ENCODE peak calls at places on chromosomes 1 and 21, in five cellular contexts. B is K562, L is IMR-90, K is SK-N-SH, F is HepG2. V is an unnamed sample.

GRCh38 chr1:63134501-63135173 is 187.7 kb upstream of the FOXD3 start:
- DNase-seq in B (no peak), L (no peak), K (no peak), F (peak; percentile 9), V (no peak)

GRCh38 chr1:73401666-73402065 is 796.3 kb downstream of the LRRIQ3 start:
- DNase-seq in B (no peak), L (peak; percentile 0), K (no peak), F (no peak), V (no peak)

GRCh38 chr21:46108827-46109226 is 10.9 kb downstream of the COL6A2 start:
- DNase-seq in B (no peak), L (no peak), K (no peak), F (no peak), V (no peak)

GRCh38 chr1:245512980-245513578 is 358.3 kb downstream of the KIF26B start:
- DNase-seq in B (peak; percentile 55), L (no peak), K (peak; percentile 78), F (no peak), V (no peak)

GRCh38 chr1:112706505-112707216 is at the start of gene RHOC:
- DNase-seq in B (peak; percentile 94), L (peak; percentile 56), K (peak; percentile 95), F (no peak), V (peak; percentile 81)

GRCh38 chr1:205387845-205388244 is 31.1 kb upstream of the KLHDC8A start:
- DNase-seq in B (no peak), L (no peak), K (no peak), F (no peak), V (no peak)

GRCh38 chr1:36384542-36385409 is 948 bp downstream of the STK40 start:
- DNase-seq in B (peak; percentile 63), L (no peak), K (peak; percentile 41), F (peak; percentile 89), V (no peak)

GRCh38 chr1:44407430-44408180 is 2.5 kb downstream of the RNF220 start:
- DNase-seq in B (no peak), L (no peak), K (peak; percentile 46), F (no peak), V (no peak)

GRCh38 chr1:16984717-16985116 is 4.3 kb upstream of the MFAP2 start:
- DNase-seq in B (no peak), L (peak; percentile 85), K (peak; percentile 76), F (no peak), V (no peak)

GRCh38 chr1:89044970-89045695 is 19.9 kb downstream of the GBP1 start:
- DNase-seq in B (no peak), L (no peak), K (no peak), F (peak; percentile 95), V (no peak)

GRCh38 chr1:239985044-239985443 is 106.6 kb upstream of the FMN2 start:
- DNase-seq in B (no peak), L (no peak), K (no peak), F (no peak), V (no peak)

GRCh38 chr1:158035014-158035413 is 41.6 kb downstream of the KIRREL1 start:
- DNase-seq in B (no peak), L (no peak), K (no peak), F (no peak), V (no peak)

GRCh38 chr1:59926381-59927243 is at the start of gene CYP2J2:
- DNase-seq in B (no peak), L (no peak), K (peak; percentile 82), F (no peak), V (no peak)

GRCh38 chr1:53460666-53461328 is 1.6 kb downstream of the DMRTB1 start:
- DNase-seq in B (no peak), L (no peak), K (no peak), F (peak; percentile 20), V (no peak)

GRCh38 chr1:172746091-172746949 is 87.4 kb downstream of the FASLG start:
- DNase-seq in B (no peak), L (peak; percentile 99), K (no peak), F (peak; percentile 66), V (no peak)

GRCh38 chr21:42847051-42847707 is 32.2 kb downstream of the WDR4 start:
- DNase-seq in B (no peak), L (no peak), K (peak; percentile 10), F (no peak), V (no peak)
- H3K36me3 ChIP-seq in B (peaks cover 98% of the 10 kb centered on the region), L (peaks cover 55% of the 10 kb centered on the region), K (peaks cover 69% of the 10 kb centered on the region), F (peaks cover 27% of the 10 kb centered on the region), V (peaks cover 29% of the 10 kb centered on the region)

GRCh38 chr1:183197762-183198161 is 11.7 kb downstream of the LAMC2 start:
- DNase-seq in B (no peak), L (no peak), K (no peak), F (no peak), V (no peak)
- TF ChIP-seq USF2 in B (no peak), L (no peak), K (no peak), F (no peak), V (no peak)

GRCh38 chr21:35072960-35073359 is 23.9 kb upstream of the RUNX1 start:
- DNase-seq in B (no peak), L (peak; percentile 77), K (no peak), F (no peak), V (no peak)
- H3K36me3 ChIP-seq in B (no peaks in the 10 kb centered on the region), L (no peaks in the 10 kb centered on the region), K (no peaks in the 10 kb centered on the region), F (no peaks in the 10 kb centered on the region), V (no peaks in the 10 kb centered on the region)

GRCh38 chr1:7962011-7962335 is 462 bp downstream of the PARK7 start:
- DNase-seq in B (no peak), L (no peak), K (peak; percentile 33), F (no peak), V (no peak)
- TF ChIP-seq USF2 in B (no peak), L (no peak), K (no peak), F (no peak), V (no peak)

V was measured in H1.